ENCODE peak calls at places on chromosomes 11 and 22, in four cellular contexts. N is IMR-90, U is A549, T is K562. Y is an unnamed sample.
A peak's percentile ranks its signal among the peaks of the same experiment; 100 is the strongest.

GRCh38 chr11:13940611-13941256 is 21.8 kb upstream of the SPON1 start:
- DNase-seq in T (no peak), U (no peak), N (no peak), Y (no peak)

GRCh38 chr11:61739966-61740365 is 12.5 kb upstream of the MYRF start:
- DNase-seq in T (no peak), U (no peak), N (no peak), Y (no peak)

GRCh38 chr11:108500721-108501120 is 2.5 kb upstream of the POGLUT3 start:
- DNase-seq in N (no peak), U (no peak), T (peak; percentile 58), Y (peak; percentile 23)

GRCh38 chr11:67304511-67305113 is 1.3 kb downstream of the SSH3 start:
- DNase-seq in U (no peak), N (no peak), T (no peak), Y (no peak)

GRCh38 chr11:74011360-74012071 is 2.6 kb upstream of the UCP3 start:
- DNase-seq in N (peak; percentile 38), T (peak; percentile 97), U (no peak), Y (no peak)

GRCh38 chr11:80899381-80899780 is 1458.6 kb upstream of the TENM4 start:
- DNase-seq in T (no peak), N (no peak), U (no peak), Y (no peak)

GRCh38 chr11:118287006-118287405 is 17.5 kb upstream of the CD3E start:
- DNase-seq in U (no peak), N (no peak), T (no peak), Y (no peak)

GRCh38 chr11:76266269-76266668 is 60.0 kb upstream of the WNT11 start:
- DNase-seq in T (no peak), N (peak; percentile 79), U (peak; percentile 61), Y (no peak)

GRCh38 chr22:32780726-32781310 is 20.7 kb upstream of the TIMP3 start:
- DNase-seq in N (no peak), U (no peak), T (no peak), Y (no peak)

GRCh38 chr11:85627332-85627997 is at the start of gene DLG2:
- DNase-seq in T (peak; percentile 17), U (no peak), N (peak; percentile 44), Y (no peak)

GRCh38 chr22:22865311-22866072 is 22.1 kb upstream of the IGLL5 start:
- DNase-seq in U (no peak), T (no peak), N (no peak), Y (no peak)

GRCh38 chr11:121248496-121248895 is 44.1 kb upstream of the SC5D start:
- DNase-seq in N (no peak), T (no peak), U (no peak), Y (no peak)

GRCh38 chr22:37369536-37369935 is 57.7 kb downstream of the ELFN2 start:
- DNase-seq in T (no peak), N (no peak), U (no peak), Y (no peak)

GRCh38 chr11:31810779-31811647 is at the start of gene PAX6:
- DNase-seq in N (peak; percentile 19), T (peak; percentile 87), U (peak; percentile 66), Y (peak; percentile 51)

GRCh38 chr11:122391049-122391448 is 264.5 kb upstream of the UBASH3B start:
- DNase-seq in N (no peak), T (no peak), U (no peak), Y (no peak)

GRCh38 chr11:13465909-13466371 is 2.9 kb upstream of the BTBD10 start:
- DNase-seq in U (peak; percentile 54), N (peak; percentile 55), T (peak; percentile 28), Y (peak; percentile 27)

GRCh38 chr11:47980907-47981621 is 705 bp downstream of the PTPRJ start:
- DNase-seq in T (no peak), U (peak; percentile 34), N (peak; percentile 40), Y (no peak)

GRCh38 chr11:73315288-73316020 is 7.4 kb downstream of the ARHGEF17 start:
- DNase-seq in U (no peak), N (no peak), T (no peak), Y (no peak)

GRCh38 chr11:69000831-69001245 is 12.2 kb downstream of the MRGPRF start:
- DNase-seq in N (peak; percentile 87), T (no peak), U (peak; percentile 63), Y (peak; percentile 57)

GRCh38 chr11:77442394-77443053 is 31.4 kb downstream of the PAK1 start:
- DNase-seq in T (no peak), N (no peak), U (no peak), Y (no peak)

GRCh38 chr11:17443000-17443399 is 33.6 kb downstream of the ABCC8 start:
- DNase-seq in N (no peak), T (no peak), U (no peak), Y (no peak)
- TF ChIP-seq MAZ in N (no peak), T (no peak), U (no peak), Y (no peak)

GRCh38 chr11:117055449-117055848 is 42.8 kb downstream of the SIK3 start:
- DNase-seq in T (no peak), N (no peak), U (no peak), Y (no peak)
- TF ChIP-seq MAZ in T (no peak), N (no peak), U (no peak), Y (no peak)

GRCh38 chr22:45335021-45335818 is 25.5 kb downstream of the FAM118A start:
- DNase-seq in T (no peak), N (no peak), U (no peak), Y (no peak)
- TF ChIP-seq MAZ in T (no peak), N (no peak), U (no peak), Y (no peak)

GRCh38 chr11:63536669-63537292 is at the start of gene PLAAT4:
- DNase-seq in N (peak; percentile 58), T (peak; percentile 35), U (no peak), Y (peak; percentile 16)
- TF ChIP-seq MAZ in N (no peak), T (no peak), U (no peak), Y (no peak)

Y was measured in HepG2.